ENCODE peak calls at places on chromosomes 16 and 17, in four cellular contexts. N, U, C and E are unnamed samples.

GRCh38 chr16:79469999-79470398 is 130.5 kb downstream of the MAF start:
- DNase-seq in U (no peak), C (no peak), N (no peak), E (no peak)

GRCh38 chr17:82978765-82979349 is 100.6 kb upstream of the METRNL start:
- DNase-seq in C (no peak), N (no peak), U (no peak), E (no peak)

GRCh38 chr16:27918755-27919154 is 144.8 kb downstream of the GSG1L start:
- DNase-seq in N (no peak), C (peak; percentile 11), U (no peak), E (no peak)

GRCh38 chr16:28984619-28985135 is at the start of gene LAT:
- DNase-seq in C (peak; percentile 33), N (no peak), U (no peak), E (peak; percentile 69)

GRCh38 chr16:72990571-72990970 is 57.4 kb downstream of the ZFHX3 start:
- DNase-seq in N (no peak), C (no peak), U (no peak), E (no peak)

GRCh38 chr16:9077001-9077809 is 14.2 kb upstream of the HAPSTR1 start:
- DNase-seq in C (peak; percentile 88), N (peak; percentile 31), U (peak; percentile 64), E (peak; percentile 76)

GRCh38 chr17:29613371-29613837 is 9.3 kb downstream of the CORO6 start:
- DNase-seq in C (peak; percentile 91), N (peak; percentile 77), U (no peak), E (peak; percentile 88)

GRCh38 chr17:12627177-12627629 is 38.5 kb upstream of the MYOCD start:
- DNase-seq in C (peak; percentile 77), U (peak; percentile 12), N (peak; percentile 57), E (no peak)

GRCh38 chr16:520847-521246 is 6.7 kb upstream of the CAPN15 start:
- DNase-seq in U (no peak), N (no peak), C (no peak), E (no peak)

GRCh38 chr16:3554351-3554928 is 22.8 kb downstream of the NLRC3 start:
- DNase-seq in U (no peak), C (no peak), N (no peak), E (no peak)

GRCh38 chr17:47800686-47801085 is 20.9 kb downstream of the OSBPL7 start:
- DNase-seq in C (no peak), U (no peak), N (no peak), E (no peak)

GRCh38 chr16:69647020-69647419 is 79.3 kb downstream of the NQO1 start:
- DNase-seq in N (no peak), C (no peak), U (no peak), E (no peak)

GRCh38 chr16:66254106-66254505 is 112.4 kb upstream of the CDH5 start:
- DNase-seq in N (no peak), U (no peak), C (no peak), E (no peak)

GRCh38 chr16:88744839-88745521 is 38.7 kb downstream of the CTU2 start:
- DNase-seq in N (no peak), C (no peak), U (no peak), E (no peak)

GRCh38 chr16:87382023-87382785 is 1.4 kb downstream of the FBXO31 start:
- DNase-seq in N (peak; percentile 100), C (peak; percentile 40), U (no peak), E (no peak)

GRCh38 chr17:750431-751037 is 1.5 kb downstream of the GEMIN4 start:
- DNase-seq in C (peak; percentile 22), N (no peak), U (peak; percentile 44), E (no peak)

GRCh38 chr17:42618442-42619150 is 9.1 kb downstream of the TUBG1 start:
- DNase-seq in U (peak; percentile 49), C (no peak), N (peak; percentile 82), E (peak; percentile 97)

GRCh38 chr17:33521784-33522183 is 228.7 kb upstream of the ASIC2 start:
- DNase-seq in C (peak; percentile 6), U (peak; percentile 11), N (no peak), E (no peak)

GRCh38 chr16:82627811-82628339 is 1.1 kb downstream of the CDH13 start:
- DNase-seq in N (no peak), U (peak; percentile 51), C (peak; percentile 68), E (no peak)

GRCh38 chr16:87437911-87438610 is 45.9 kb downstream of the MAP1LC3B start:
- DNase-seq in U (peak; percentile 58), C (no peak), N (no peak), E (no peak)

GRCh38 chr17:44828919-44829557 is 1.0 kb downstream of the GJC1 start:
- DNase-seq in U (peak; percentile 47), N (no peak), C (no peak), E (no peak)

GRCh38 chr16:27230562-27230991 is 27.3 kb downstream of the KDM8 start:
- DNase-seq in U (no peak), N (no peak), C (no peak), E (peak; percentile 78)

GRCh38 chr16:89187337-89188063 is 12.8 kb downstream of the SLC22A31 start:
- DNase-seq in C (peak; percentile 67), U (no peak), N (no peak), E (no peak)

GRCh38 chr16:30380072-30380471 is 2.3 kb downstream of the SEPTIN1 start:
- DNase-seq in N (no peak), U (no peak), C (no peak), E (no peak)

GRCh38 chr17:49967621-49968379 is 1.2 kb upstream of the DLX4 start:
- DNase-seq in N (no peak), C (no peak), U (no peak), E (no peak)
- H3K4me3 ChIP-seq in N (peak overlapping the region; percentile 54), C (peak overlapping the region; percentile 70), U (peak overlapping the region; percentile 60), E (peak overlapping the region; percentile 82)

GRCh38 chr17:9434502-9435113 is 141.0 kb downstream of the STX8 start:
- DNase-seq in U (no peak), C (no peak), N (no peak), E (no peak)
- TF ChIP-seq EZH2 in U (no peak), C (no peak), N (no peak), E (no peak)

GRCh38 chr16:46970089-46970488 is 3.4 kb downstream of the DNAJA2 start:
- DNase-seq in C (no peak), U (no peak), N (peak; percentile 79), E (no peak)
- H3K4me3 ChIP-seq in C (no peak overlapping the region), U (no peak overlapping the region), N (no peak overlapping the region), E (no peak overlapping the region)

GRCh38 chr17:20010886-20011402 is 1.8 kb downstream of the SPECC1 start:
- DNase-seq in U (no peak), C (no peak), N (no peak), E (no peak)

GRCh38 chr17:20009052-20009301 is 182 bp upstream of the SPECC1 start:
- DNase-seq in C (peak; percentile 65), N (no peak), U (no peak), E (no peak)

GRCh38 chr17:20009302-20010098 is at the start of gene SPECC1:
- DNase-seq in N (peak; percentile 62), C (no peak), U (peak; percentile 97), E (peak; percentile 88)

GRCh38 chr17:20008242-20009051 is 712 bp upstream of the SPECC1 start:
- DNase-seq in U (peak; percentile 46), C (peak; percentile 49), N (no peak), E (no peak)

DNA sequence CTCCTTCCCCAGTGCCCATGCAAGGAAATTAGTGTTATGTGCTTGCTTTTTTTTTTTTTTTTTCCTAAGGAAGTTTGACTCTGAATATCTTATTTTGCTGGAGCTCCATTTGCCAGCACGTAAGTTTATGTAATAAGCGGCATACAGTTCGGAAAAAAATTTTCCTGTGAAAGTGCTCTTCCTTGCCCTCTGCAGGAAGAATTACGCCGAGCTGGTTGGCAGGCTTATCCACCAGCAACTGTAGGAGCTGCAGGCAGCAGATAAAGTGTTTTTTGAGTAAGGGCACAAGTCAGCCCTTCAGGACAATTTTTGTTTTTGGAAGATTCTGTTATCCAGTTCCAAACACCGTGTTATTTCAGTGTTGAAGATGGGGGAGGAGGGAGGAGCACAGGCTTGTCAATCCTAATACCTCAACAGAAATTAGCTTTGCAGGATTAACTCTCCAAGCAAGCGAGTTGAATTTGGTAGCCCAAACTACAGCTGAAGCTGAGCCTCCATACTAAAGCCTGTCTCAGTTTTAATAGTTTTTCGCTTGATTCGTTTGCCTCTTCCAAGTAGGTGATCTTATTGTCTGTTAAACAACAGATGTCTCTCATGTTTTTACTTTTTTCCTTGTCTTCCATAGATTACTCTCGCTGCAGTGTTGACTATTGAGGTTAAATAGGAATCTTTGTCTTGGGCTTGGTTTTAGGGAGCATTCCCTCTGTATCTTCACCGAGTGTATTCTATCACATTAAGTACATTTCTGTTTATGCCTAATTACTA is 1.1 kb downstream of the SPECC1 start:
- DNase-seq in C (peak; percentile 76), N (peak; percentile 33), U (peak; percentile 90), E (peak; percentile 44)
- TF ChIP-seq EZH2 in C (peak; percentile 58), N (no peak), U (no peak), E (no peak)